ENCODE peak calls at places on chromosomes 7 and 10, in five cellular contexts. One of them, this sample, is unnamed.

GRCh38 chr10:3781458-3782098 is 3.4 kb downstream of the KLF6 start:
- DNase-seq in neural progenitor cell: no peak
- DNase-seq in stomach: peak; percentile 59
- DNase-seq in AG09319: no peak
- DNase-seq in cardiac fibroblast: peak; percentile 62
- DNase-seq in this sample: peak; percentile 63

GRCh38 chr10:47340613-47341170 is 7.5 kb upstream of the RBP3 start:
- DNase-seq in neural progenitor cell: peak; percentile 49
- DNase-seq in stomach: peak; percentile 68
- DNase-seq in AG09319: peak; percentile 5
- DNase-seq in cardiac fibroblast: peak; percentile 70
- DNase-seq in this sample: peak; percentile 52

GRCh38 chr10:47369251-47369894 is 14.7 kb downstream of the ZNF488 start:
- DNase-seq in neural progenitor cell: no peak
- DNase-seq in stomach: peak; percentile 8
- DNase-seq in AG09319: no peak
- DNase-seq in cardiac fibroblast: no peak
- DNase-seq in this sample: no peak

GRCh38 chr10:71774916-71775702 is 1.8 kb upstream of the VSIR start:
- DNase-seq in neural progenitor cell: no peak
- DNase-seq in stomach: peak; percentile 48
- DNase-seq in AG09319: no peak
- DNase-seq in cardiac fibroblast: no peak
- DNase-seq in this sample: no peak

GRCh38 chr7:129388353-129389098 is 45.7 kb upstream of the STRIP2 start:
- DNase-seq in neural progenitor cell: no peak
- DNase-seq in stomach: no peak
- DNase-seq in AG09319: no peak
- DNase-seq in cardiac fibroblast: no peak
- DNase-seq in this sample: no peak

GRCh38 chr7:44291066-44291732 is 34.2 kb downstream of the CAMK2B start:
- DNase-seq in neural progenitor cell: no peak
- DNase-seq in stomach: peak; percentile 92
- DNase-seq in AG09319: no peak
- DNase-seq in cardiac fibroblast: peak; percentile 90
- DNase-seq in this sample: peak; percentile 12

GRCh38 chr7:66359656-66360211 is 154.6 kb downstream of the TPST1 start:
- DNase-seq in neural progenitor cell: no peak
- DNase-seq in stomach: no peak
- DNase-seq in AG09319: peak; percentile 8
- DNase-seq in cardiac fibroblast: no peak
- DNase-seq in this sample: no peak

GRCh38 chr7:82472966-82473365 is 29.4 kb upstream of the CACNA2D1 start:
- DNase-seq in neural progenitor cell: no peak
- DNase-seq in stomach: no peak
- DNase-seq in AG09319: no peak
- DNase-seq in cardiac fibroblast: peak; percentile 2
- DNase-seq in this sample: no peak

GRCh38 chr7:47905071-47905920 is 43.0 kb downstream of the PKD1L1 start:
- DNase-seq in neural progenitor cell: peak; percentile 85
- DNase-seq in stomach: no peak
- DNase-seq in AG09319: no peak
- DNase-seq in cardiac fibroblast: no peak
- DNase-seq in this sample: no peak

GRCh38 chr10:49298666-49298989 is 342 bp upstream of the C10orf71 start:
- DNase-seq in neural progenitor cell: peak; percentile 36
- DNase-seq in stomach: no peak
- DNase-seq in AG09319: no peak
- DNase-seq in cardiac fibroblast: peak; percentile 4
- DNase-seq in this sample: no peak

GRCh38 chr7:158228986-158229385 is 358.6 kb downstream of the PTPRN2 start:
- DNase-seq in neural progenitor cell: peak; percentile 66
- DNase-seq in stomach: no peak
- DNase-seq in AG09319: no peak
- DNase-seq in cardiac fibroblast: no peak
- DNase-seq in this sample: no peak

GRCh38 chr10:21814866-21815265 is 188.7 kb downstream of the DNAJC1 start:
- DNase-seq in neural progenitor cell: no peak
- DNase-seq in stomach: no peak
- DNase-seq in AG09319: no peak
- DNase-seq in cardiac fibroblast: no peak
- DNase-seq in this sample: no peak

GRCh38 chr7:95971716-95972115 is 199.4 kb downstream of the DYNC1I1 start:
- DNase-seq in neural progenitor cell: no peak
- DNase-seq in stomach: no peak
- DNase-seq in AG09319: no peak
- DNase-seq in cardiac fibroblast: no peak
- DNase-seq in this sample: no peak

GRCh38 chr10:71782917-71783490 is 9.7 kb upstream of the VSIR start:
- DNase-seq in neural progenitor cell: no peak
- DNase-seq in stomach: no peak
- DNase-seq in AG09319: no peak
- DNase-seq in cardiac fibroblast: no peak
- DNase-seq in this sample: no peak

GRCh38 chr10:70119623-70120022 is 13.0 kb downstream of the AIFM2 start:
- DNase-seq in neural progenitor cell: no peak
- DNase-seq in stomach: no peak
- DNase-seq in AG09319: no peak
- DNase-seq in cardiac fibroblast: no peak
- DNase-seq in this sample: no peak

GRCh38 chr10:127013251-127013656 is 108.0 kb downstream of the DOCK1 start:
- DNase-seq in neural progenitor cell: peak; percentile 17
- DNase-seq in stomach: peak; percentile 59
- DNase-seq in AG09319: no peak
- DNase-seq in cardiac fibroblast: no peak
- DNase-seq in this sample: no peak

GRCh38 chr7:20153999-20154398 is 63.2 kb downstream of the MACC1 start:
- DNase-seq in neural progenitor cell: no peak
- DNase-seq in stomach: no peak
- DNase-seq in AG09319: peak; percentile 10
- DNase-seq in cardiac fibroblast: no peak
- DNase-seq in this sample: no peak

GRCh38 chr10:110010076-110011069 is 2.6 kb downstream of the ADD3 start:
- DNase-seq in neural progenitor cell: no peak
- DNase-seq in stomach: no peak
- DNase-seq in AG09319: no peak
- DNase-seq in cardiac fibroblast: no peak
- DNase-seq in this sample: no peak

GRCh38 chr7:106365252-106366005 is 80.6 kb upstream of the NAMPT start:
- DNase-seq in neural progenitor cell: no peak
- DNase-seq in stomach: peak; percentile 60
- DNase-seq in AG09319: no peak
- DNase-seq in cardiac fibroblast: peak; percentile 61
- DNase-seq in this sample: no peak

GRCh38 chr7:138032775-138033174 is 30.9 kb upstream of the CREB3L2 start:
- DNase-seq in neural progenitor cell: no peak
- DNase-seq in stomach: no peak
- DNase-seq in AG09319: no peak
- DNase-seq in cardiac fibroblast: no peak
- DNase-seq in this sample: no peak

GRCh38 chr7:96329189-96329588 is 7.3 kb upstream of the SLC25A13 start:
- DNase-seq in neural progenitor cell: no peak
- DNase-seq in stomach: no peak
- DNase-seq in AG09319: no peak
- DNase-seq in cardiac fibroblast: no peak
- DNase-seq in this sample: no peak

GRCh38 chr7:100483728-100484635 is at the start of gene NYAP1:
- DNase-seq in neural progenitor cell: peak; percentile 82
- DNase-seq in stomach: peak; percentile 53
- DNase-seq in AG09319: no peak
- DNase-seq in cardiac fibroblast: peak; percentile 43
- DNase-seq in this sample: no peak

GRCh38 chr7:148589640-148590039 is 926 bp upstream of the C7orf33 start:
- DNase-seq in neural progenitor cell: no peak
- DNase-seq in stomach: no peak
- DNase-seq in AG09319: no peak
- DNase-seq in cardiac fibroblast: no peak
- DNase-seq in this sample: no peak

GRCh38 chr10:120841522-120842189 is 9.5 kb upstream of the WDR11 start:
- DNase-seq in neural progenitor cell: no peak
- DNase-seq in stomach: peak; percentile 46
- DNase-seq in AG09319: no peak
- DNase-seq in cardiac fibroblast: no peak
- DNase-seq in this sample: no peak

GRCh38 chr7:17963281-17963680 is 23.0 kb upstream of the SNX13 start:
- DNase-seq in neural progenitor cell: no peak
- DNase-seq in stomach: no peak
- DNase-seq in AG09319: peak; percentile 57
- DNase-seq in cardiac fibroblast: peak; percentile 72
- DNase-seq in this sample: no peak

GRCh38 chr7:11579141-11579540 is 252.9 kb downstream of the THSD7A start:
- DNase-seq in neural progenitor cell: no peak
- DNase-seq in stomach: no peak
- DNase-seq in AG09319: no peak
- DNase-seq in cardiac fibroblast: no peak
- DNase-seq in this sample: no peak

GRCh38 chr10:72625608-72626443 is at the start of gene MICU1:
- DNase-seq in neural progenitor cell: peak; percentile 97
- DNase-seq in stomach: peak; percentile 96
- DNase-seq in AG09319: peak; percentile 73
- DNase-seq in cardiac fibroblast: peak; percentile 93
- DNase-seq in this sample: peak; percentile 81

DNA sequence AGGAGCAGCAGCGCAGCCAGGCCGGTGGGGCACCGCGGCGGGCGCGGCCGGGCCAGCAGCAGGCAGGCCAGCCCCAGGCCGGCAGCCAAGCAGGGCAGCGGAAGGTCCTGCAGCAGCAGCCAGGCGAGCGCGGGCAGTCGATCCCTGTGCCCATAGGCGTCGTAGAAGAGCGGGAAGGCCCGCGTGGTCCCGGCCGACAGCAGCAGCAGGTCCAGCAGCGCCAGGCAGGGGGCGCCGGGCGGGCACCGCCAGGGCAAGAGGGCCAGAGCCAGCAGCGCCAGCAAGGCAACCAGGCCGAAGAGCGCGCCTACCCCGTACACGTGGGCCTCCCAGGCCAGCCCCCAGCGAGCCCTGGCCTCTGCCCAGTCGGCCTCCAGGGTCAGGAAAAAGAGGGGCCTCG is 8.4 kb upstream of the RBM28 start:
- DNase-seq in neural progenitor cell: peak; percentile 81
- DNase-seq in stomach: peak; percentile 77
- DNase-seq in AG09319: no peak
- DNase-seq in cardiac fibroblast: peak; percentile 25
- DNase-seq in this sample: peak; percentile 30
- TF ChIP-seq CTCF in neural progenitor cell: peak; percentile 58
- TF ChIP-seq CTCF in stomach: no peak
- TF ChIP-seq CTCF in AG09319: peak; percentile 32
- TF ChIP-seq CTCF in cardiac fibroblast: peak; percentile 22
- TF ChIP-seq CTCF in this sample: peak; percentile 18

GRCh38 chr10:115129752-115130151 is 36.6 kb downstream of the ATRNL1 start:
- DNase-seq in neural progenitor cell: peak; percentile 30
- DNase-seq in stomach: no peak
- DNase-seq in AG09319: no peak
- DNase-seq in cardiac fibroblast: peak; percentile 56
- DNase-seq in this sample: no peak
- TF ChIP-seq CTCF in neural progenitor cell: peak; percentile 62
- TF ChIP-seq CTCF in stomach: no peak
- TF ChIP-seq CTCF in AG09319: peak; percentile 13
- TF ChIP-seq CTCF in cardiac fibroblast: no peak
- TF ChIP-seq CTCF in this sample: peak; percentile 17

DNA sequence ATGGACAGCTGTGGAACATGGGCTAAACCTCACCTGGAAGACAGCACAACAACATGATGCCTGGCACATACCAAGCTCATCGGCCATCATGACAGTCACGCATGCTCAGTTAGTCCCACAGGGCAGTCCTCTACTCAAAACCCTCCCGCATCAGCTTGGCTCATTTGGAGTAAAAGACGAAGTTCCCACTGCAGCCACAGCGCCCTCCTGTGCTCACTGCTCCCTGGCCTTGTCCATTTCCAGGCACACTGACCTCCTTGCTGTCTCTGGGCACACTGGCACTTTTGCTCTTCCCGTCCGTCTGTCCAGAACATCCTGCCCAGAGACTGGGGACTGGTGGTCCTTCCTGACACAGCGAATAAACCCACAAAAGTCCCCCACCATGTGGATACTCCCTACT is 66.2 kb downstream of the LARP4B start:
- DNase-seq in neural progenitor cell: peak; percentile 15
- DNase-seq in stomach: no peak
- DNase-seq in AG09319: no peak
- DNase-seq in cardiac fibroblast: no peak
- DNase-seq in this sample: no peak
- TF ChIP-seq CTCF in neural progenitor cell: peak; percentile 33
- TF ChIP-seq CTCF in stomach: no peak
- TF ChIP-seq CTCF in AG09319: no peak
- TF ChIP-seq CTCF in cardiac fibroblast: peak; percentile 11
- TF ChIP-seq CTCF in this sample: no peak

GRCh38 chr10:104300736-104301292 is 31.8 kb downstream of the GSTO2 start:
- DNase-seq in neural progenitor cell: no peak
- DNase-seq in stomach: peak; percentile 72
- DNase-seq in AG09319: peak; percentile 84
- DNase-seq in cardiac fibroblast: peak; percentile 99
- DNase-seq in this sample: no peak

GRCh38 chr10:104300002-104300735 is 31.2 kb downstream of the GSTO2 start:
- DNase-seq in neural progenitor cell: no peak
- DNase-seq in stomach: no peak
- DNase-seq in AG09319: peak; percentile 77
- DNase-seq in cardiac fibroblast: peak; percentile 100
- DNase-seq in this sample: no peak

GRCh38 chr10:104296687-104297436 is 27.9 kb downstream of the GSTO2 start:
- DNase-seq in neural progenitor cell: no peak
- DNase-seq in stomach: no peak
- DNase-seq in AG09319: no peak
- DNase-seq in cardiac fibroblast: no peak
- DNase-seq in this sample: no peak

GRCh38 chr10:104299031-104299904 is 30.3 kb downstream of the GSTO2 start:
- DNase-seq in neural progenitor cell: no peak
- DNase-seq in stomach: no peak
- DNase-seq in AG09319: no peak
- DNase-seq in cardiac fibroblast: peak; percentile 95
- DNase-seq in this sample: no peak

DNA sequence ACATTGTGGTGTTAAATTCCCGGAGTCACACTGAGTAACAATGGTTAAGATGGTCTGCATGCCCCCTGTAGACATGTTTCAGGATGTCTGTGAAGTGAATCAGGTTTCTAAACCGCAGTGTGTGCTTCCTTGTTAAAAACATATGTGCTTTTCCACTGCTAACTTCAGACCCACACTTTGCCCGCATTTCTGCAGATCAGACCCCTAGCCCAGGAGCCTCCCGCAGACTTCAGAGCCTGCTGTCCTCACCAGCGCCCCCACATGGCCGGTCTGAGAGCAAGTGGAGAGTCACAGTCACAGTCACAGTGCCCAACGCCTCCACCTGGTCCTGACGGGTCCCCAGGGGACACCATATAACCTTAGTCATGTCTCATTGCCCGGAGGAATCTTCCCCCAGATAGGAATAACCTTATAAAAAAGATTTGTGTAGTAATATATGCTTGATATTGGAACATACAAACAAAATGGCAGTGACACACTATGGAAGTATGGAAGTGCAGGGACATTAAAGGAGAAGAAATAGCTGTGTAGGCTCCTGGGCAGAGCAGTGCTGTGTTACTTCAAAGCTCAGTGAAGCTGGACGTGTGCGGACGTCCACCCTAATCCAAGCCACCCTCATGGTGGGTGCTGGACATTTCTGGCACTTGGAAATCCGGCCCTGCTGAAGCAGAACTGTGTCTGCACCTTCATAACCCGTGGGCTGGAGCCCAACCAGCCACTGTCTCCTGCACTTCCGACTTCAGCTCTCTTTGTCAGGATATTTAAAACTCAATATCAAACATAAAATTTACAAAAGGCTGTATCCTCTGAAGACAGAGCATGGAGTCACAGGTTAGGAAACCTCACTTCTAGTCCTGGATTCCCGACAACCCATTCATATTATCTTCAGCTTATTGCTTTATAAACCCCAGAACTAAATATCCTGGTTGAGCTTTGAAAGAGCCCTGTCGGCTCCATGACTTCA is 29.0 kb downstream of the GSTO2 start:
- DNase-seq in neural progenitor cell: peak; percentile 69
- DNase-seq in stomach: no peak
- DNase-seq in AG09319: no peak
- DNase-seq in cardiac fibroblast: peak; percentile 74
- DNase-seq in this sample: no peak
- TF ChIP-seq CTCF in neural progenitor cell: peak; percentile 79
- TF ChIP-seq CTCF in stomach: no peak
- TF ChIP-seq CTCF in AG09319: peak; percentile 48
- TF ChIP-seq CTCF in cardiac fibroblast: peak; percentile 73
- TF ChIP-seq CTCF in this sample: peak; percentile 34